ENCODE peak calls at places on chromosomes 13 and 19, in six cellular contexts. E is IMR-90, O is H1, Z is neuronal stem cell, S is H9, L is trophoblast cell. T is an unnamed sample.

GRCh38 chr13:35649162-35649561 is 172.7 kb upstream of the MAB21L1 start:
- DNase-seq in E (peak), O (no peak), Z (no peak), S (no peak), L (no peak), T (no peak)

GRCh38 chr19:28605501-28606268 is 607.3 kb downstream of the UQCRFS1 start:
- DNase-seq in E (no peak), O (no peak), Z (no peak), S (no peak), L (no peak), T (no peak)

GRCh38 chr19:10450853-10451609 is 30.7 kb downstream of the PDE4A start:
- DNase-seq in E (no peak), O (peak), Z (no peak), S (peak), L (no peak), T (no peak)

GRCh38 chr19:49546825-49547565 is 19.2 kb downstream of the RCN3 start:
- DNase-seq in E (peak), O (peak), Z (peak), S (peak), L (peak), T (peak)

GRCh38 chr19:18292460-18292809 is 11.0 kb upstream of the JUND start:
- DNase-seq in E (no peak), O (no peak), Z (no peak), S (peak), L (peak), T (no peak)

GRCh38 chr13:74093691-74094090 is 40.5 kb downstream of the KLF12 start:
- DNase-seq in E (peak), O (no peak), Z (no peak), S (no peak), L (no peak), T (no peak)

GRCh38 chr19:49570138-49570856 is 10.1 kb downstream of the NOSIP start:
- DNase-seq in E (peak), O (no peak), Z (peak), S (peak), L (peak), T (peak)

GRCh38 chr13:94711561-94712286 is 621 bp downstream of the SOX21 start:
- DNase-seq in E (no peak), O (no peak), Z (no peak), S (peak), L (no peak), T (peak)

GRCh38 chr13:99989376-99990044 is 7.9 kb downstream of the ZIC2 start:
- DNase-seq in E (no peak), O (no peak), Z (peak), S (peak), L (no peak), T (no peak)

GRCh38 chr13:107574517-107575215 is 640.7 kb downstream of the LIG4 start:
- DNase-seq in E (peak), O (peak), Z (no peak), S (no peak), L (no peak), T (no peak)

GRCh38 chr19:46416077-46416709 is 2.8 kb upstream of the CCDC8 start:
- DNase-seq in E (peak), O (no peak), Z (peak), S (peak), L (peak), T (peak)

GRCh38 chr13:101639711-101640110 is 187.2 kb downstream of the ITGBL1 start:
- DNase-seq in E (no peak), O (no peak), Z (no peak), S (no peak), L (no peak), T (no peak)

GRCh38 chr19:50723069-50723468 is at the start of gene CLEC11A:
- DNase-seq in E (peak), O (no peak), Z (no peak), S (no peak), L (no peak), T (no peak)
- H2AFZ ChIP-seq in E (peak), O (no peak), Z (peak), S (no peak), L (peak), T (no peak)

GRCh38 chr19:57320180-57321084 is at the start of gene ZNF543:
- DNase-seq in E (peak), O (peak), Z (peak), S (peak), L (peak), T (peak)
- H3K18ac ChIP-seq in E (peak), O (no peak), Z (peak), S (peak), L (peak), T (peak)

GRCh38 chr19:15843186-15843585 is 27.7 kb upstream of the OR10H1 start:
- DNase-seq in E (no peak), O (no peak), Z (no peak), S (no peak), L (no peak), T (no peak)
- H2AFZ ChIP-seq in E (no peak), O (no peak), Z (no peak), S (no peak), L (no peak), T (no peak)

GRCh38 chr13:88000239-88000638 is 329.1 kb downstream of the SLITRK5 start:
- DNase-seq in E (peak), O (no peak), Z (no peak), S (no peak), L (no peak), T (peak)

GRCh38 chr13:87999791-88000190 is 328.6 kb downstream of the SLITRK5 start:
- DNase-seq in E (no peak), O (no peak), Z (no peak), S (no peak), L (no peak), T (peak)

GRCh38 chr13:87999141-87999765 is 328.1 kb downstream of the SLITRK5 start:
- DNase-seq in E (peak), O (no peak), Z (no peak), S (no peak), L (no peak), T (peak)

GRCh38 chr13:87998081-87998480 is 326.9 kb downstream of the SLITRK5 start:
- DNase-seq in E (no peak), O (no peak), Z (no peak), S (no peak), L (no peak), T (no peak)

GRCh38 chr13:88000787-88001186 is 329.6 kb downstream of the SLITRK5 start:
- DNase-seq in E (no peak), O (no peak), Z (no peak), S (no peak), L (no peak), T (no peak)
- H3K18ac ChIP-seq in E (no peak), O (no peak), Z (no peak), S (no peak), L (no peak), T (peak)

GRCh38 chr19:6048348-6048747 is 62.0 kb downstream of the RFX2 start:
- DNase-seq in E (no peak), O (no peak), Z (no peak), S (no peak), L (no peak), T (no peak)
- H2AFZ ChIP-seq in E (peak), O (no peak), Z (no peak), S (no peak), L (no peak), T (no peak)

GRCh38 chr13:114132419-114133121 is at the start of gene RASA3:
- DNase-seq in E (peak), O (peak), Z (peak), S (peak), L (no peak), T (peak)
- H3K18ac ChIP-seq in E (peak), O (peak), Z (peak), S (peak), L (peak), T (peak)

GRCh38 chr19:29881386-29881785 is 60.7 kb upstream of the URI1 start:
- DNase-seq in E (peak), O (no peak), Z (no peak), S (no peak), L (no peak), T (no peak)

GRCh38 chr19:29879655-29879974 is 62.4 kb upstream of the URI1 start:
- DNase-seq in E (no peak), O (no peak), Z (no peak), S (no peak), L (no peak), T (no peak)

GRCh38 chr19:29876414-29876813 is 64.6 kb downstream of the CCNE1 start:
- DNase-seq in E (no peak), O (no peak), Z (no peak), S (no peak), L (no peak), T (no peak)

GRCh38 chr19:29880498-29881081 is 61.4 kb upstream of the URI1 start:
- DNase-seq in E (no peak), O (no peak), Z (no peak), S (no peak), L (no peak), T (no peak)

GRCh38 chr19:29878973-29879654 is 62.9 kb upstream of the URI1 start:
- DNase-seq in E (peak), O (no peak), Z (no peak), S (peak), L (no peak), T (no peak)
- H2AFZ ChIP-seq in E (peak), O (peak), Z (peak), S (no peak), L (no peak), T (no peak)

GRCh38 chr19:51691122-51692064 is 1.7 kb upstream of the SPACA6 start:
- DNase-seq in E (peak), O (no peak), Z (no peak), S (no peak), L (no peak), T (peak)

GRCh38 chr19:51688665-51689571 is 4.2 kb upstream of the SPACA6 start:
- DNase-seq in E (peak), O (no peak), Z (peak), S (peak), L (peak), T (peak)

GRCh38 chr19:51692065-51692915 is 840 bp upstream of the SPACA6 start:
- DNase-seq in E (no peak), O (no peak), Z (no peak), S (no peak), L (no peak), T (no peak)

GRCh38 chr19:51689751-51690358 is 3.3 kb upstream of the SPACA6 start:
- DNase-seq in E (no peak), O (no peak), Z (peak), S (peak), L (peak), T (peak)

GRCh38 chr19:51690359-51691121 is 2.6 kb upstream of the SPACA6 start:
- DNase-seq in E (peak), O (no peak), Z (peak), S (peak), L (peak), T (peak)
- H3K18ac ChIP-seq in E (peak), O (peak), Z (peak), S (peak), L (peak), T (peak)